ENCODE peak calls at places on chromosomes 2 and 18, in four cellular contexts. Z is SK-N-SH, X is neuronal stem cell, A is K562. K is an unnamed sample. For H3K36me3, the result is how much of the 10 kb centered on the place peaks cover.

GRCh38 chr2:145095641-145096435 is 575.9 kb upstream of the ZEB2 start:
- DNase-seq in X (no peak), A (no peak), Z (no peak), K (no peak)

GRCh38 chr2:5549061-5549601 is 143.1 kb upstream of the SOX11 start:
- DNase-seq in X (no peak), Z (no peak), A (no peak), K (no peak)

GRCh38 chr18:57004366-57005121 is 142.3 kb upstream of the BOD1L2 start:
- DNase-seq in X (no peak), A (no peak), Z (no peak), K (peak)

GRCh38 chr18:6743988-6744387 is 14.5 kb downstream of the ARHGAP28 start:
- DNase-seq in X (no peak), A (no peak), Z (no peak), K (no peak)

GRCh38 chr2:88296209-88296608 is 126.1 kb downstream of the THNSL2 start:
- DNase-seq in Z (no peak), X (no peak), A (no peak), K (no peak)

GRCh38 chr2:125736306-125736705 is 919.7 kb upstream of the GYPC start:
- DNase-seq in Z (no peak), X (no peak), A (no peak), K (no peak)

GRCh38 chr2:196961889-196962288 is 35.4 kb upstream of the PGAP1 start:
- DNase-seq in Z (no peak), A (no peak), X (no peak), K (no peak)

GRCh38 chr2:2902551-2903216 is 474.9 kb downstream of the EIPR1 start:
- DNase-seq in A (no peak), X (no peak), Z (no peak), K (no peak)

GRCh38 chr2:10514287-10514686 is 66.2 kb upstream of the ODC1 start:
- DNase-seq in Z (no peak), X (no peak), A (no peak), K (no peak)

GRCh38 chr18:6722680-6723079 is 6.8 kb upstream of the ARHGAP28 start:
- DNase-seq in A (no peak), X (no peak), Z (no peak), K (no peak)

GRCh38 chr2:112092286-112093041 is 37.4 kb downstream of the TMEM87B start:
- DNase-seq in Z (no peak), X (no peak), A (no peak), K (no peak)

GRCh38 chr2:151688719-151689118 is 45.6 kb downstream of the NEB start:
- DNase-seq in A (no peak), X (no peak), Z (no peak), K (no peak)

GRCh38 chr2:95121150-95121494 is 486 bp downstream of the MRPS5 start:
- DNase-seq in Z (no peak), X (no peak), A (no peak), K (no peak)

GRCh38 chr2:79860233-79861058 is 347.6 kb downstream of the CTNNA2 start:
- DNase-seq in A (peak), Z (peak), X (peak), K (no peak)

GRCh38 chr18:4511166-4511565 is 56.1 kb upstream of the DLGAP1 start:
- DNase-seq in Z (no peak), X (no peak), A (no peak), K (no peak)

GRCh38 chr2:166088634-166089033 is 39.2 kb downstream of the SCN1A start:
- DNase-seq in X (no peak), Z (no peak), A (no peak), K (no peak)

GRCh38 chr2:224146356-224147160 is 107.5 kb upstream of the SERPINE2 start:
- DNase-seq in X (no peak), Z (no peak), A (no peak), K (no peak)

GRCh38 chr2:127197475-127198385 is 22.4 kb downstream of the CYP27C1 start:
- DNase-seq in A (peak), Z (peak), X (no peak), K (peak)

GRCh38 chr18:22632191-22632590 is 214.5 kb upstream of the CTAGE1 start:
- DNase-seq in A (no peak), X (no peak), Z (no peak), K (no peak)

GRCh38 chr2:160271166-160272086 is 71.4 kb upstream of the ITGB6 start:
- DNase-seq in X (peak), A (no peak), Z (no peak), K (no peak)

GRCh38 chr2:17536416-17536815 is 4.1 kb upstream of the VSNL1 start:
- DNase-seq in A (no peak), Z (no peak), X (no peak), K (no peak)

GRCh38 chr2:113791697-113792590 is 35.5 kb upstream of the SLC35F5 start:
- DNase-seq in X (no peak), A (no peak), Z (no peak), K (no peak)

GRCh38 chr2:97664636-97664970 is 759 bp upstream of the ACTR1B start:
- DNase-seq in X (no peak), Z (no peak), A (no peak), K (no peak)

GRCh38 chr18:67217551-67218166 is 298.9 kb downstream of the DSEL start:
- DNase-seq in Z (peak), X (peak), A (peak), K (peak)

GRCh38 chr2:219418570-219419189 is 503 bp downstream of the DES start:
- DNase-seq in X (no peak), A (no peak), Z (no peak), K (no peak)

GRCh38 chr2:219416938-219417337 is 1.2 kb upstream of the DES start:
- DNase-seq in A (no peak), Z (no peak), X (no peak), K (no peak)

GRCh38 chr2:219419331-219420197 is 1.4 kb downstream of the DES start:
- DNase-seq in Z (no peak), A (peak), X (no peak), K (no peak)

GRCh38 chr2:219417374-219417773 is 803 bp upstream of the DES start:
- DNase-seq in A (peak), Z (no peak), X (no peak), K (no peak)

DNA sequence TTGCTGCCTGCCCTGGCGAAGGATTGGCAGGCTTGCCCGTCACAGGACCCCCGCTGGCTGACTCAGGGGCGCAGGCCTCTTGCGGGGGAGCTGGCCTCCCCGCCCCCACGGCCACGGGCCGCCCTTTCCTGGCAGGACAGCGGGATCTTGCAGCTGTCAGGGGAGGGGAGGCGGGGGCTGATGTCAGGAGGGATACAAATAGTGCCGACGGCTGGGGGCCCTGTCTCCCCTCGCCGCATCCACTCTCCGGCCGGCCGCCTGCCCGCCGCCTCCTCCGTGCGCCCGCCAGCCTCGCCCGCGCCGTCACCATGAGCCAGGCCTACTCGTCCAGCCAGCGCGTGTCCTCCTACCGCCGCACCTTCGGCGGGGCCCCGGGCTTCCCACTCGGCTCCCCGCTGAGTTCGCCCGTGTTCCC is at the start of gene DES:
- DNase-seq in X (no peak), Z (no peak), A (no peak), K (no peak)
- H3K4me2 ChIP-seq in X (peak), Z (no peak), A (peak), K (no peak)

DNA sequence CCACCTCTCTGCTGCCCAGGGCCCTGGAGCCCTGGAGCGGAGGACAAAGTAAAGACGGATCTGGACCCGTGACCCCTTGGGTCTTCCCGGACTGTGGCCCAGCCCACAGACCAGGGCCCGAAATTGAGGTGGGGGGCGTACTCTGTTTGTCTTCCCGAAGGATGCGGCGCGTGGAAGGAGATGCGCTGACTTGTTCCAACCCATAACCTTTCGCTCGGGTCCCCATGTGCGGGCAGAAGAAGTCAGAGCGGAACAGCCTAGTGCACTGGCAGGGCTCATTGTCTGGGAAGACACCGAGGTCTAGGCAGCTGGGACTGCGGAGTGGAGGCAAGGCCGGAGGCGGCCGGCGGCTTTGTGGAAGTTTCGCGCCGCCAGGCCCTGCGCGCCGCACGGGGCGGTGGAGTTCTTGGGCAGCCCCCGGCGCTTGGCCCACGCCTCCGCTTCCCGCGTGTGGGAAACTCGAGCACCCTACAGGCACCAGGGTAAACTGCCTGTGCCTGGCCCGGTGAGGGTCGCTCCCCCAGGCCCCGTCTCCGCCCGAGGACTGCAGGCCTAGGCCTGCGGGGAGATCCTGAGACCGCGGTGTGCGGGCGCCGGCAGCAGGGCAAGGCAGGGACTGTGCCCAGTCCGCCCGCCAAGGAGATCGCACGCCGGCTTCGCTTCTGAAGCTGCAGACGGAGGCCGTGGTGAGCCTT is 9.8 kb downstream of the POU3F3 start:
- DNase-seq in Z (no peak), X (no peak), A (no peak), K (no peak)
- H2AFZ ChIP-seq in Z (no peak), X (peak), A (no peak), K (no peak)

GRCh38 chr2:235930701-235931100 is 237.5 kb downstream of the GBX2 start:
- DNase-seq in X (no peak), Z (no peak), A (no peak), K (no peak)
- H3K36me3 ChIP-seq in X (under half), Z (under half), A (under half), K (under half)

DNA sequence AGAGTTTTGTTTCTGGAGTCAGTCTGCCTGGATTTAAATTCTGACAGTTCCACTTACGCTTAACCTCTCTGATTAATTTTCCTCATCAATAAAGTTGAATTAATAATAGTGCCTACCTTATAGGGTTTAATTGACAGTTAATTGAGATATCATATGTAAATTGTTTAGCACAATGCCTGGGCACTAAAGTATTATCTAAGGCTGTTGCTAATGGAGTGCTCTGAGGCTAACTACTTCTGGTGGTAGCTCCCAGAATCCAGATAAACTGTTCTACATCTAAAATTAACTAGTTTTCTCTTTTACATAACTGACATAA is 185.6 kb upstream of the STON1 start:
- DNase-seq in X (no peak), Z (no peak), A (no peak), K (no peak)
- H3K4me2 ChIP-seq in X (no peak), Z (peak), A (no peak), K (peak)

GRCh38 chr2:62309081-62309464 is 113.2 kb downstream of the B3GNT2 start:
- DNase-seq in A (no peak), X (no peak), Z (peak), K (no peak)

GRCh38 chr2:62309465-62310091 is 113.7 kb downstream of the B3GNT2 start:
- DNase-seq in X (no peak), Z (peak), A (no peak), K (no peak)

GRCh38 chr2:62306751-62307468 is 111.0 kb downstream of the B3GNT2 start:
- DNase-seq in Z (no peak), A (no peak), X (no peak), K (peak)

GRCh38 chr2:62305421-62306176 is 109.7 kb downstream of the B3GNT2 start:
- DNase-seq in A (no peak), X (no peak), Z (peak), K (no peak)

GRCh38 chr2:62307469-62308389 is 111.8 kb downstream of the B3GNT2 start:
- DNase-seq in Z (no peak), X (no peak), A (no peak), K (peak)
- H2AFZ ChIP-seq in Z (no peak), X (no peak), A (peak), K (peak)

DNA sequence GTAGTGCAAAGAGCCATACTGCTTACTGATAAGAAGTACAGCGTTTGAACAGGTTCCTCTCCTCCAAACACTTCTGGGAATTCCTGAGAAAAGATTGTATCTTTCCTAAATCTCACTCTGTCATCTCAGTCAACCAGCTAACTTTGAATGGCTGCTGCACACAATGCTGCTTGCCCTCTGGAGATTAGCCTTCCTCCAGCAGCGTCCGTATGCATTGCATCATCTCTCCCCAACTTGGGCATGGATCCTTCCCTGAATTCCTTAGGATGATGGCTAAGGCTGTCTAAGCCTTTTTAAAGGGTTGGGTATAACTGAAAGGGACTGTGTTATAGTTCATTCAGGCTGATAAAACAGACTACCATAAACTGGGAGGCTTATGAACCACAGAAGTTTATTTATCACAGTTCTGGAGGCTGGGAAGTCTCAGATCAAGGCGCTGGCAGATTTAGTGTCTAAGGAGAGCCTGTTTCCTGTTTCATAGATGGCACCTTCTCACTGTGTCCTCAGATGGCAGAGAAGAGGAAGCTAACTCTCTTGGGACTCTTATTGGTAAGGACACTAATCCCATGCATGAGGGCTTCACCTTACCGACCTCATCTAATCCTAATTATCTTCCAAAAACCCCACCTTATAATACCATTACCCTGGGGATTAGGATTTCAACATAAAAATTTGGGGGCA is 105.3 kb downstream of the PAX3 start:
- DNase-seq in X (no peak), A (no peak), Z (no peak), K (no peak)
- H3K36me3 ChIP-seq in X (under half), A (under half), Z (under half), K (under half)

GRCh38 chr18:12906773-12907172 is 22.7 kb upstream of the PTPN2 start:
- DNase-seq in Z (no peak), A (no peak), X (no peak), K (no peak)
- H3K4me2 ChIP-seq in Z (peak), A (peak), X (no peak), K (no peak)

DNA sequence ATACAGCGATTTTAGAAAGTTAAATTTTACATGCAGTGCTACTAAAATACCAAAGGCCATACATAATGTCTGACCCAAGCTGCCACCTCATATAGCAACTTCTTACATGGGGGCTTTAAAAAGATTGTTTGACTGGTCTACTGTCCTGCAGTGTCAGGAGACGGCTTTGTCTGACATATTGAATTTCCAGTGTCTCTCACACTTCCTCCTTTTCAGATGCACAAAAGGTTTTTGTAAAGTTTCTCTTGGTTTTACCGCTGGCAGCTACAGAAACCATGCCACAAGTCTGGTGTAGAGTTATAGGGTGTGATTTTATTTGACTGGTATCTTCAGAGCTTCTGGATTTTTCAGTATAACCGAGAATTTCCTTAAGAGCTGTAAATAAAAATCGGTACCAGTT is 1.1 kb upstream of the ASAP2 start:
- DNase-seq in Z (no peak), A (no peak), X (no peak), K (no peak)
- H2AFZ ChIP-seq in Z (no peak), A (peak), X (peak), K (peak)